ENCODE peak calls at places on chromosomes 3 and 15, in ten cellular contexts. Y, O, J, G, T, P, M, R, D and W are unnamed samples.

GRCh38 chr15:52652984-52653383 is 26.2 kb downstream of the ATOSA start:
- DNase-seq in J (no peak), T (no peak), G (no peak), O (peak), P (peak), R (no peak), M (no peak), D (no peak), Y (no peak), W (no peak)

GRCh38 chr15:101242160-101242998 is 9.5 kb downstream of the CHSY1 start:
- DNase-seq in R (no peak), O (no peak), M (peak), J (no peak), G (no peak), Y (no peak), D (no peak), P (no peak), T (no peak), W (no peak)

GRCh38 chr3:56375654-56376053 is 92.6 kb downstream of the ERC2 start:
- DNase-seq in J (no peak), D (no peak), R (no peak), M (no peak), T (no peak), G (no peak), Y (no peak), O (no peak), P (no peak), W (no peak)

GRCh38 chr15:25862087-25862468 is 1.0 kb downstream of the ATP10A start:
- DNase-seq in P (no peak), G (no peak), J (no peak), D (no peak), Y (no peak), M (peak), O (no peak), T (no peak), R (no peak), W (no peak)

GRCh38 chr3:144831955-144832716 is 860.5 kb downstream of the DIPK2A start:
- DNase-seq in J (no peak), O (no peak), M (no peak), D (no peak), R (no peak), P (no peak), G (no peak), Y (no peak), T (no peak), W (no peak)

GRCh38 chr3:43752908-43753307 is 62.2 kb downstream of the ABHD5 start:
- DNase-seq in Y (no peak), P (no peak), G (no peak), D (no peak), J (no peak), M (no peak), R (no peak), T (no peak), O (no peak), W (no peak)

GRCh38 chr3:167167491-167167890 is 212.6 kb downstream of the ZBBX start:
- DNase-seq in Y (no peak), J (no peak), T (no peak), P (no peak), M (no peak), G (no peak), O (no peak), D (no peak), R (no peak), W (no peak)

GRCh38 chr15:47885921-47886320 is 168.6 kb downstream of the SEMA6D start:
- DNase-seq in R (peak), Y (no peak), D (peak), G (no peak), P (peak), T (no peak), O (peak), J (no peak), M (no peak), W (no peak)

GRCh38 chr15:62068787-62069170 is 2.0 kb downstream of the C2CD4A start:
- DNase-seq in R (no peak), O (no peak), J (no peak), M (no peak), D (no peak), G (no peak), P (no peak), T (no peak), Y (no peak), W (no peak)

GRCh38 chr3:126654571-126655393 is at the start of gene TXNRD3:
- DNase-seq in O (peak), M (peak), J (no peak), T (peak), Y (peak), D (peak), G (peak), P (no peak), R (peak), W (peak)

GRCh38 chr3:105809204-105809893 is 59.5 kb downstream of the CBLB start:
- DNase-seq in J (no peak), T (no peak), M (no peak), G (no peak), P (no peak), Y (no peak), O (peak), R (no peak), D (no peak), W (no peak)

GRCh38 chr15:59746777-59747176 is 57.7 kb upstream of the BNIP2 start:
- DNase-seq in G (no peak), O (no peak), M (no peak), T (no peak), D (no peak), P (no peak), J (no peak), R (no peak), Y (no peak), W (no peak)